ENCODE peak calls at places on chromosomes 13 and 19, in four cellular contexts. D, A, L and J are unnamed samples.

GRCh38 chr13:111623170-111623569 is 302.7 kb downstream of the TEX29 start:
- DNase-seq in D (no peak), A (no peak), L (no peak), J (no peak)

GRCh38 chr13:77698211-77699058 is 948 bp downstream of the SLAIN1 start:
- DNase-seq in A (peak; percentile 78), D (no peak), L (peak; percentile 19), J (peak; percentile 56)

GRCh38 chr13:26941345-26942174 is 181.0 kb upstream of the GPR12 start:
- DNase-seq in D (no peak), L (no peak), A (no peak), J (no peak)

GRCh38 chr19:2587001-2587719 is 111.2 kb downstream of the GADD45B start:
- DNase-seq in A (peak; percentile 76), D (no peak), L (no peak), J (no peak)

GRCh38 chr13:26985285-26985878 is 186.2 kb downstream of the USP12 start:
- DNase-seq in A (no peak), D (peak; percentile 76), L (no peak), J (no peak)

GRCh38 chr13:113077566-113077952 is 28.0 kb upstream of the F7 start:
- DNase-seq in D (no peak), A (peak; percentile 66), L (no peak), J (peak; percentile 36)

GRCh38 chr19:5882421-5882968 is 12.2 kb upstream of the FUT5 start:
- DNase-seq in L (no peak), A (no peak), D (no peak), J (no peak)

GRCh38 chr13:61255035-61255796 is 160.4 kb downstream of the PCDH20 start:
- DNase-seq in L (no peak), A (no peak), D (peak; percentile 2), J (no peak)

GRCh38 chr13:43331676-43332075 is 308.3 kb downstream of the DNAJC15 start:
- DNase-seq in L (no peak), D (no peak), A (no peak), J (no peak)

GRCh38 chr19:45075215-45076028 is 856 bp downstream of the ZNF296 start:
- DNase-seq in D (peak; percentile 54), A (peak; percentile 85), L (peak; percentile 67), J (peak; percentile 95)

DNA sequence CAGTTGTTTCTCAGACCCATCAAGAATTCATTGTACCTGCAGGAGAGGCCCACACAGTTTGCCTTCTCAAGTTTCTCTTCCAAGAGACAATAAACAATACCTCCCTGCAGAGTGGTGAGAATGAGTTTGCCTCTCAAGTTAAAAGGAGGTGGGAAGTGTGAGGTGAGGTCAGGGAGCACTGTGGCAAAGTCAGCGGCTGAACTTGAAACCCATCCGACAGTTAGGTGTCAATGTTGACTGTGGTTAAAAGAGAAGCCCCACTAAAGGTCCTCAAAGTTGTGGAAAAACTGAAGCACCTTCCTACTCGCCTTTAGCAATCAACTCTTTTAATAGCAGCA is 73.0 kb upstream of the TSC22D1 start:
- DNase-seq in L (no peak), D (no peak), A (no peak), J (no peak)
- H3K4me3 ChIP-seq in L (no peak overlapping the region), D (no peak overlapping the region), A (no peak overlapping the region), J (no peak overlapping the region)

DNA sequence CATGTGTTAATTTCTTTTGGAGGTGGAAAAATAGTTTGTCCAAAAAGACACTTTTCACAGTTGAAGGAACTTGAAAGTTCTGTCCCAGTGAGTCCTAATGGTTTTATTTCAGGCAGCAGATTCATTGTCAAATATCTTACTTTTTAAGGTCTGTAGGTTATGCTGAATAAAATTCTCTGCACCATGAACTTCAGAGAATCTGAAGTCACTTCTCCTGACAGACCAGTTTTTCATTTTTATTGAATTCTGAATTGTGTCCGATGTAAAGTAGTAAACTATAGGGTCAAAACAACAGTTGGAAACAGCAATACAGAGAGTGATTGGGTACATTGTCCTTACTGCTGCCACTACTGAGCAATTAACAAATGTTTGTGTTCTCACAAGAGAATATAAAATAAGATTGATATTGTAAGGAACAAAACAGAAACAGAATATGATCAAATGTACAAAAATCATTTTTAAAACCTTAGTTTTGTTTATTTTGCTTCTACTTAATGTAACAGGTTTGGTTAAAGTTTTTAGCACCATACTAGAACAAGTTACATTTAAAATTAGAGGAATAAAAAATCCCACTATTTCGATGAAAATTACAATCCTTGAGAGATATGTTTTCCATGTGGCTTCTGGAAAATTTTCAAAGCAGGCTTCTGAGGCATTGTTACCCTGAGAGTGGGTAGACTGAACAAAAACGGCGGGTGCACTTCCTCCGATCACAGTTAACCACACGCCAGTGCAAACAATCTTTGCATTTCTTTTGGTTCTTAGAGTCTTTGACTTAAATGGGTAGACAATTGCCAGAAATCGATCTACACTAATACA is 1.4 kb downstream of the LPAR6 start:
- DNase-seq in A (no peak), D (no peak), L (no peak), J (no peak)
- H3K4me3 ChIP-seq in A (peak overlapping the region; percentile 94), D (no peak overlapping the region), L (peak overlapping the region; percentile 66), J (peak overlapping the region; percentile 59)

DNA sequence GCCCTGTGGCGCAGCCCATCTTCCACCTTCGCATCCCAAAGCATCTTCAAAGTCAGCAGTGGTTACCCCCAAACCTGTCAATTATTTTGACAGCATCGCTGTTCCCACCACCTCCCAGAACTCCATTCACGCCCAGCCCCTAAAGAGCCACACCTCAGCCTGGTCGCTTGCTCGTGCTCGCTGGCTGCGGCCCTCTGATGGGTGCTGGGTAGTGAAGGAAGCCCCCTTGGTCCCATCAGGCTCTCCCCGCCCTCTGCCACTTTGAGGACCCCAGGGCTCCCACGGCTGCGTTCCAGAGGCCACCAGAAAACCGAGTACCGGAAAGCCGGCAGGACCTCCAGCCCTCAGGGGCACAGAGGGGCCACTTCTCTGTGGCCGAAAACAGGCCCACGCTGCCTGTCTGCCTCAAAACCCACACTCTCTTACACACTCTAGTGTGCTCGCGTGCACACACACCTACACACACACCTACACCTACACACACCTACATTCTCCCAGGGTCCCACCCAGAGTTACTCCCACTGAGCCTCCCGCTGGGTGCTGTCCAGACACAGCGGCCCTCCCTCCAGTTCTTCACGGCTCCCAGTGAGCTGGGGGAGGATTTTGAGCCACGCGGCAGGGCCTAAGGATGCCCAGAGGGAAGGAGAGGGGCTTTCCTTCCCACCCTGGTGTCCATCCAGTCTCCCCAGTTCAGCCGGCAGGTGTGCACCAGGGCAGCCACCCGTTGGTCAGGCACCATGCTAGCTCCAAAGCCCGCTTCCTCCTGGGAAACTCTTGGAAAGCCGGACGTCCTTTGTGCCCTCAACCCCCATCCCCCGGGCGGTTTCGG is 1.9 kb downstream of the VSTM2B start:
- DNase-seq in L (no peak), D (no peak), A (peak; percentile 30), J (no peak)
- H3K4me3 ChIP-seq in L (peak overlapping the region; percentile 56), D (no peak overlapping the region), A (no peak overlapping the region), J (no peak overlapping the region)

GRCh38 chr13:22801402-22802003 is 379.3 kb upstream of the SGCG start:
- DNase-seq in L (no peak), D (no peak), A (no peak), J (no peak)
- H3K4me3 ChIP-seq in L (no peak overlapping the region), D (no peak overlapping the region), A (no peak overlapping the region), J (no peak overlapping the region)

DNA sequence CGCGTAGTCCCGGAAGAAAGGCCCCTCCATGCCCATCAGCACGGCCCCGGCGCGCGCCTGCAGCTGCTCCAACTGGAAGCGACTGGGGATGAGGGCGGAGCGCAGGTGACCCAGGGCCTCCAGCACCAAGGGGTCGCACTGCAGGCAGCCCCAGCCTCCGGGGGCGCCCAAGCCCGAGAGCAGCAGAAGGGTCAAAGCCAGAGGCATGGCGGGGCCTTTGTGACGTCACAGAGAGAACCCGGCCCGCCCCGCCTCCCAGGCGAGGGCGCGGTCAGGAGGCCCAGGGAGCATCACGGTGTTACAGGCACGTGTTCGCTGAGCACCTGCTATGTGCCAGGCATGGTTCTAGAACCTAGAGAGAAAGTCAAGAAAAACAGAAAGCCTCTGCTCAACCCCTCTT is at the start of gene IZUMO2:
- DNase-seq in D (no peak), L (no peak), A (no peak), J (no peak)
- H3K4me3 ChIP-seq in D (no peak within 1 kb of the TSS), L (no peak within 1 kb of the TSS), A (no peak within 1 kb of the TSS), J (no peak within 1 kb of the TSS)

DNA sequence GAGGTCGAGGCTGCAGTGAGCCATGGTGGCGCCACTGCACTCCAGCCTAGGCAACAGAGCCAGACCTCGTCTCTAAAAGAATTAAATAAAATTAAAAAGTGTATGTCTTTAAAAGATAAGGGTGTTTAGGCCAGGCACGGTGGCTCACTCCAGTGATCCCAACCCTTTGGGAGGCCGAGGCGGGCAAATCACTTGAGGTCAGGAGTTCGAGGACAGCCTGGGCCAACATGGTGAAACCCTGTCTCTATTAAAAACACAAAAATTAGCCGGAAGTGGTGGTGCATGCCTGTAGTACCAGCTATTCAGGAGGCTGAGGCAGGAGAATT is 7.5 kb upstream of the SDHAF1 start:
- DNase-seq in A (no peak), D (no peak), L (no peak), J (no peak)
- H3K4me3 ChIP-seq in A (no peak overlapping the region), D (peak overlapping the region; percentile 56), L (peak overlapping the region; percentile 52), J (peak overlapping the region; percentile 38)